ENCODE peak calls at places on chromosomes 16 and 17, in four cellular contexts. One of them, this sample, is unnamed.

GRCh38 chr16:10862432-10862831 is 14.6 kb upstream of the CIITA start:
- DNase-seq in H9: no peak
- DNase-seq in left ventricle myocardium inferior: no peak
- DNase-seq in CD4-positive, alpha-beta memory T cell: no peak
- DNase-seq in this sample: no peak

GRCh38 chr16:80273635-80274538 is 266.9 kb upstream of the DYNLRB2 start:
- DNase-seq in H9: no peak
- DNase-seq in left ventricle myocardium inferior: no peak
- DNase-seq in CD4-positive, alpha-beta memory T cell: no peak
- DNase-seq in this sample: no peak

GRCh38 chr16:46812781-46813555 is 18.0 kb downstream of the C16orf87 start:
- DNase-seq in H9: no peak
- DNase-seq in left ventricle myocardium inferior: no peak
- DNase-seq in CD4-positive, alpha-beta memory T cell: no peak
- DNase-seq in this sample: no peak

GRCh38 chr17:17960500-17961050 is 11.6 kb downstream of the TOM1L2 start:
- DNase-seq in CD4-positive, alpha-beta memory T cell: no peak
- DNase-seq in left ventricle myocardium inferior: no peak
- DNase-seq in H9: no peak
- DNase-seq in this sample: no peak

GRCh38 chr16:7508656-7509055 is 176.0 kb downstream of the RBFOX1 start:
- DNase-seq in CD4-positive, alpha-beta memory T cell: no peak
- DNase-seq in H9: no peak
- DNase-seq in left ventricle myocardium inferior: no peak
- DNase-seq in this sample: no peak

GRCh38 chr16:23700509-23700908 is 12.5 kb downstream of the ERN2 start:
- DNase-seq in CD4-positive, alpha-beta memory T cell: no peak
- DNase-seq in left ventricle myocardium inferior: no peak
- DNase-seq in H9: peak; percentile 81
- DNase-seq in this sample: peak; percentile 82

GRCh38 chr16:29726845-29727379 is 18.9 kb downstream of the C16orf54 start:
- DNase-seq in H9: no peak
- DNase-seq in CD4-positive, alpha-beta memory T cell: no peak
- DNase-seq in left ventricle myocardium inferior: no peak
- DNase-seq in this sample: no peak

GRCh38 chr17:57606111-57606875 is 138.8 kb downstream of the CCDC182 start:
- DNase-seq in left ventricle myocardium inferior: no peak
- DNase-seq in H9: no peak
- DNase-seq in CD4-positive, alpha-beta memory T cell: no peak
- DNase-seq in this sample: no peak

GRCh38 chr16:55811811-55812210 is 21.1 kb downstream of the CES1 start:
- DNase-seq in left ventricle myocardium inferior: no peak
- DNase-seq in H9: no peak
- DNase-seq in CD4-positive, alpha-beta memory T cell: no peak
- DNase-seq in this sample: no peak

GRCh38 chr16:23485257-23485614 is 25.1 kb downstream of the GGA2 start:
- DNase-seq in left ventricle myocardium inferior: no peak
- DNase-seq in H9: no peak
- DNase-seq in CD4-positive, alpha-beta memory T cell: no peak
- DNase-seq in this sample: no peak

GRCh38 chr17:15651583-15652110 is 32.1 kb upstream of the FBXW10B start:
- DNase-seq in CD4-positive, alpha-beta memory T cell: no peak
- DNase-seq in left ventricle myocardium inferior: peak; percentile 97
- DNase-seq in H9: peak; percentile 87
- DNase-seq in this sample: peak; percentile 81

GRCh38 chr16:86578056-86578455 is 293 bp upstream of the FOXL1 start:
- DNase-seq in CD4-positive, alpha-beta memory T cell: no peak
- DNase-seq in left ventricle myocardium inferior: no peak
- DNase-seq in H9: no peak
- DNase-seq in this sample: no peak

GRCh38 chr17:63445571-63446217 is 412 bp downstream of the CYB561 start:
- DNase-seq in CD4-positive, alpha-beta memory T cell: peak; percentile 74
- DNase-seq in H9: peak; percentile 91
- DNase-seq in left ventricle myocardium inferior: no peak
- DNase-seq in this sample: peak; percentile 96

GRCh38 chr17:17119533-17119932 is 77.3 kb downstream of the MPRIP start:
- DNase-seq in left ventricle myocardium inferior: no peak
- DNase-seq in H9: no peak
- DNase-seq in CD4-positive, alpha-beta memory T cell: peak; percentile 74
- DNase-seq in this sample: no peak

GRCh38 chr16:2969545-2970521 is 685 bp downstream of the PAQR4 start:
- DNase-seq in left ventricle myocardium inferior: peak; percentile 59
- DNase-seq in H9: peak; percentile 83
- DNase-seq in CD4-positive, alpha-beta memory T cell: peak; percentile 55
- DNase-seq in this sample: peak; percentile 94

GRCh38 chr16:4660454-4661007 is 32.8 kb upstream of the NUDT16L1 start:
- DNase-seq in H9: no peak
- DNase-seq in left ventricle myocardium inferior: peak; percentile 51
- DNase-seq in CD4-positive, alpha-beta memory T cell: peak; percentile 63
- DNase-seq in this sample: no peak

GRCh38 chr17:27379863-27380533 is 76.2 kb upstream of the KSR1 start:
- DNase-seq in left ventricle myocardium inferior: peak; percentile 75
- DNase-seq in H9: no peak
- DNase-seq in CD4-positive, alpha-beta memory T cell: no peak
- DNase-seq in this sample: peak; percentile 31

GRCh38 chr17:82407255-82407654 is 10.9 kb upstream of the HEXD start:
- DNase-seq in H9: no peak
- DNase-seq in left ventricle myocardium inferior: peak; percentile 52
- DNase-seq in CD4-positive, alpha-beta memory T cell: no peak
- DNase-seq in this sample: no peak

GRCh38 chr17:40450175-40450574 is 6.9 kb downstream of the IGFBP4 start:
- DNase-seq in CD4-positive, alpha-beta memory T cell: peak; percentile 26
- DNase-seq in left ventricle myocardium inferior: no peak
- DNase-seq in H9: peak; percentile 79
- DNase-seq in this sample: peak; percentile 92

GRCh38 chr16:55443434-55443833 is 35.6 kb upstream of the MMP2 start:
- DNase-seq in CD4-positive, alpha-beta memory T cell: no peak
- DNase-seq in left ventricle myocardium inferior: no peak
- DNase-seq in H9: no peak
- DNase-seq in this sample: no peak

GRCh38 chr16:48556913-48557351 is 53.0 kb downstream of the N4BP1 start:
- DNase-seq in CD4-positive, alpha-beta memory T cell: no peak
- DNase-seq in left ventricle myocardium inferior: no peak
- DNase-seq in H9: no peak
- DNase-seq in this sample: no peak

GRCh38 chr17:60901222-60901621 is 223.6 kb downstream of the BCAS3 start:
- DNase-seq in left ventricle myocardium inferior: no peak
- DNase-seq in H9: no peak
- DNase-seq in CD4-positive, alpha-beta memory T cell: no peak
- DNase-seq in this sample: no peak

GRCh38 chr16:57982345-57982744 is 11.4 kb upstream of the CNGB1 start:
- DNase-seq in left ventricle myocardium inferior: no peak
- DNase-seq in CD4-positive, alpha-beta memory T cell: no peak
- DNase-seq in H9: no peak
- DNase-seq in this sample: no peak

GRCh38 chr16:83402969-83403368 is 404.8 kb upstream of the HSBP1 start:
- DNase-seq in H9: no peak
- DNase-seq in left ventricle myocardium inferior: no peak
- DNase-seq in CD4-positive, alpha-beta memory T cell: no peak
- DNase-seq in this sample: no peak

GRCh38 chr17:40113110-40113960 is 8.4 kb upstream of the MSL1 start:
- DNase-seq in left ventricle myocardium inferior: peak; percentile 91
- DNase-seq in CD4-positive, alpha-beta memory T cell: peak; percentile 93
- DNase-seq in H9: peak; percentile 96
- DNase-seq in this sample: peak; percentile 99

GRCh38 chr17:77790143-77790829 is 168.2 kb upstream of the TNRC6C start:
- DNase-seq in CD4-positive, alpha-beta memory T cell: no peak
- DNase-seq in H9: peak; percentile 89
- DNase-seq in left ventricle myocardium inferior: no peak
- DNase-seq in this sample: peak; percentile 78

GRCh38 chr16:23564964-23565363 is 7.4 kb downstream of the UBFD1 start:
- DNase-seq in left ventricle myocardium inferior: peak; percentile 62
- DNase-seq in H9: no peak
- DNase-seq in CD4-positive, alpha-beta memory T cell: no peak
- DNase-seq in this sample: no peak

GRCh38 chr17:79850571-79851460 is 11.6 kb upstream of the CBX4 start:
- DNase-seq in left ventricle myocardium inferior: no peak
- DNase-seq in CD4-positive, alpha-beta memory T cell: no peak
- DNase-seq in H9: no peak
- DNase-seq in this sample: peak; percentile 70

GRCh38 chr16:84737658-84738057 is 37.9 kb downstream of the USP10 start:
- DNase-seq in left ventricle myocardium inferior: no peak
- DNase-seq in CD4-positive, alpha-beta memory T cell: no peak
- DNase-seq in H9: no peak
- DNase-seq in this sample: no peak

GRCh38 chr16:84738255-84739038 is 38.6 kb downstream of the USP10 start:
- DNase-seq in CD4-positive, alpha-beta memory T cell: peak; percentile 78
- DNase-seq in H9: peak; percentile 79
- DNase-seq in left ventricle myocardium inferior: peak; percentile 71
- DNase-seq in this sample: peak; percentile 93

GRCh38 chr16:84739349-84740124 is 39.7 kb downstream of the USP10 start:
- DNase-seq in H9: no peak
- DNase-seq in left ventricle myocardium inferior: no peak
- DNase-seq in CD4-positive, alpha-beta memory T cell: no peak
- DNase-seq in this sample: no peak

GRCh38 chr16:84735846-84736586 is 36.2 kb downstream of the USP10 start:
- DNase-seq in H9: no peak
- DNase-seq in CD4-positive, alpha-beta memory T cell: peak; percentile 49
- DNase-seq in left ventricle myocardium inferior: no peak
- DNase-seq in this sample: no peak

DNA sequence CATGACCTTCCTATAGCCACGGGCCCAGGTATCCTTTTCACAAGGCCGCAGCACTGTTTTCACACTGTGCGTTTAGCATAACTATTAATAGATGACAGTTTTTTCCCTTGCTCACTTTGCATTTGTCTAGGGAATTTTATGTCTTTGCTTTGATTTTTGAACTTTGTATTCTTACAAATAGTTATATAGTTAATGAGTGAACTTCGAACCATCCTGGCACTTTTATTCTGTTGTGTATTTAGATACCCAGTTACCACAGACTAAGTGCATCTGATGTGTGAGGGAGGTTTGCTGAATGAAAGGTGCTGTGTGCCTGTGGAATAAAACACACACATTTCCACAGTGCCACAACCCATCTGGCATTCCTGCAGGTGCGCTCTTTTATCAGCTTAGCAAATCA is 37.4 kb downstream of the USP10 start:
- DNase-seq in CD4-positive, alpha-beta memory T cell: no peak
- DNase-seq in H9: no peak
- DNase-seq in left ventricle myocardium inferior: no peak
- DNase-seq in this sample: no peak
- H3K4me1 ChIP-seq in CD4-positive, alpha-beta memory T cell: peaks cover 33% of the 10 kb centered on the region
- H3K4me1 ChIP-seq in H9: peaks cover 11% of the 10 kb centered on the region
- H3K4me1 ChIP-seq in left ventricle myocardium inferior: peaks cover 77% of the 10 kb centered on the region
- H3K4me1 ChIP-seq in this sample: peaks cover 3% of the 10 kb centered on the region

DNA sequence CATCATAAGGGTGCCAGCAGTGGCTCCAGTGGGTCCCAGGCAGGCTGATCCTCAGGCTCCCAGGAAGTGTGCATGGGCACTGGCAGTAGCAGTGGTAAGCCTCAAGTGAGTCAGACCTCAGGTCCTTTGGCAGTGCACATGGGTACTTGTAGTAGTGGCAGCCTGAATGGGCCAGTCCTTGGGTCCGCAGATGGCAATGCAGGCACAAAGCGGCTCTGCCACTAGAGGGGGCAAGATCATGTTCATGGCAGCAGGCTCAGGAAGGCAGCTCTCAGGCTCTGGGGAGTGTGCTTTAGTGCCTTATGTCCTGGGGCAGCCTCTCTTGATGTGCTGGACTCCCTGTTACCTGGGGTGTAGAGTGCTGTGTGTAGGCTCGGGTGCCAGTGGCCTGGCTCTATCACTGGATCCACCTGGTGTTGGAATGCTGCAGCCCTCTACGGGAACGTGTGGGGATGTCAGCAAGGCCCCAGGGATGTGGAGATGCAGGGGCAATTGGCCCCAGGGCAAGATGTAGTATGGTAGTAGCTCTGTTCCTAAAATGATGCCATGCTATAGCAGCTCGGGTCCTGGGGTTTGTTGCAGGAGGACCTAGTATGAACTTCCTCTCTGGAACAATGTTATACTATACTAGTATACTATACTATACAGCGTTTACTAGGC is 11.0 kb downstream of the ACSM3 start:
- DNase-seq in H9: peak; percentile 92
- DNase-seq in left ventricle myocardium inferior: peak; percentile 37
- DNase-seq in CD4-positive, alpha-beta memory T cell: peak; percentile 36
- DNase-seq in this sample: peak; percentile 97
- H3K4me1 ChIP-seq in H9: no peaks in the 10 kb centered on the region
- H3K4me1 ChIP-seq in left ventricle myocardium inferior: no peaks in the 10 kb centered on the region
- H3K4me1 ChIP-seq in CD4-positive, alpha-beta memory T cell: no peaks in the 10 kb centered on the region
- H3K4me1 ChIP-seq in this sample: no peaks in the 10 kb centered on the region

DNA sequence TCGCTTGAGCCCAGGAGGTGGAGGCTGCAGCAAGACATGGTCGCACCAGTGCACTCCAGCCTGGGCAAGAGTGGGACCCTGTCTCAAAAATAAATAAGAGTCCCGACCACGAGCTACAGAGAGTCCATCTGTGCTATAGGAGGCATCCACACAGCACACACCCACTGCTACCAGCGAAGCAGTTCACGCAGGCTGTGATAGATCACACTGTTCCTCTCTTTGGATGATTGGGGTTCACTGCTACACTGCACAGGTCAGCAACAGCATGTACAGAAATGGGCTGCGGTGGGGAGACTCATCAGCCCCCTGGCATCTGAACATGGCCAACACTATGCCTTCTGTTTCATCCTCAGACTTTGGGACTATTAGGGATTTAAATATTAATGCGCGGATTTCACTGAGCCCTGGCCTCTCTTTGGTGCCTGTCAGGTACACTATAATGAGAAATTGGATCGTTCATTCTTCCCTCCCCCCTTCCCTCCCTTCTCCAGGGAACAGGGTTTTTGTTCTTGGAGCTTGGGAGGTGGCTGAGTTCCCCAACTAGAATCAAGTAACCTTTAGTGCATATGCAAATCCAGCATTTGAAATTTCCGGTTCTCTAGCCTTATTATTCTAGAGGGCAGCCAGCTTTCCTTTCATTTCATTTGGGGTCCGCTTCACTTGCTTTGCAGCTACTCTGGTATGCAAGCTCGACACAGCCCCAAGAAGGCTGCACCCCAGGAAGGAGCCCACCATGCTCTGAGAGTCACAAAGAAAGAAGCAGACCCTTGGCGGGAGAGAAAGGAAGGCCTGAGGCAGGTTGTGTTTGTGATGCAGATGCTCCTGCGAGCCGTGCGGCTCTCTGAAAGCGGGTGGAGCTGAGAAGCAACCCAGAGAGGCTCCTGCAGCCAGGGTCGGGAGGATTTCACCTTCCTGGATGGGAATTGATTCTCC is 34.1 kb downstream of the PMM2 start:
- DNase-seq in left ventricle myocardium inferior: no peak
- DNase-seq in CD4-positive, alpha-beta memory T cell: no peak
- DNase-seq in H9: peak; percentile 91
- DNase-seq in this sample: peak; percentile 87
- H3K4me1 ChIP-seq in left ventricle myocardium inferior: peaks cover 6% of the 10 kb centered on the region
- H3K4me1 ChIP-seq in CD4-positive, alpha-beta memory T cell: no peaks in the 10 kb centered on the region
- H3K4me1 ChIP-seq in H9: peaks cover 17% of the 10 kb centered on the region
- H3K4me1 ChIP-seq in this sample: peaks cover 9% of the 10 kb centered on the region

GRCh38 chr16:81610936-81611335 is 166.3 kb downstream of the CMIP start:
- DNase-seq in CD4-positive, alpha-beta memory T cell: no peak
- DNase-seq in left ventricle myocardium inferior: no peak
- DNase-seq in H9: no peak
- DNase-seq in this sample: no peak

GRCh38 chr16:81608515-81609209 is 164.1 kb downstream of the CMIP start:
- DNase-seq in CD4-positive, alpha-beta memory T cell: no peak
- DNase-seq in left ventricle myocardium inferior: no peak
- DNase-seq in H9: no peak
- DNase-seq in this sample: no peak

GRCh38 chr16:81611721-81612120 is 167.1 kb downstream of the CMIP start:
- DNase-seq in left ventricle myocardium inferior: no peak
- DNase-seq in H9: no peak
- DNase-seq in CD4-positive, alpha-beta memory T cell: no peak
- DNase-seq in this sample: no peak

GRCh38 chr16:81609323-81609892 is 164.8 kb downstream of the CMIP start:
- DNase-seq in H9: no peak
- DNase-seq in CD4-positive, alpha-beta memory T cell: no peak
- DNase-seq in left ventricle myocardium inferior: no peak
- DNase-seq in this sample: no peak

GRCh38 chr16:81610144-81610842 is 165.7 kb downstream of the CMIP start:
- DNase-seq in CD4-positive, alpha-beta memory T cell: no peak
- DNase-seq in left ventricle myocardium inferior: peak; percentile 81
- DNase-seq in H9: no peak
- DNase-seq in this sample: no peak
- H3K4me1 ChIP-seq in CD4-positive, alpha-beta memory T cell: peaks cover 2% of the 10 kb centered on the region
- H3K4me1 ChIP-seq in left ventricle myocardium inferior: peaks cover 70% of the 10 kb centered on the region
- H3K4me1 ChIP-seq in H9: no peaks in the 10 kb centered on the region
- H3K4me1 ChIP-seq in this sample: peaks cover 16% of the 10 kb centered on the region